ENCODE peak calls at places on chromosome 22, in eight cellular contexts. One of them, this sample, is unnamed.

GRCh38 chr22:44576311-44577260 is 78.6 kb upstream of the RTL6 start:
- DNase-seq in B cell: no peak
- DNase-seq in GM03348: no peak
- DNase-seq in NCI-H69: peak
- DNase-seq in NCI-H774: no peak
- DNase-seq in NCI-H1694 treated with DMSO at 0.1 percent for 48 hours: no peak
- DNase-seq in pulmonary artery endothelial cell: no peak
- DNase-seq in kidney: no peak
- DNase-seq in this sample: no peak

GRCh38 chr22:46614070-46614931 is 5.9 kb upstream of the GRAMD4 start:
- DNase-seq in NCI-H1694 treated with DMSO at 0.1 percent for 48 hours: no peak
- DNase-seq in GM03348: no peak
- DNase-seq in kidney: no peak
- DNase-seq in NCI-H69: no peak
- DNase-seq in pulmonary artery endothelial cell: no peak
- DNase-seq in NCI-H774: no peak
- DNase-seq in B cell: peak
- DNase-seq in this sample: peak

GRCh38 chr22:39898997-39899396 is 1.9 kb upstream of the GRAP2 start:
- DNase-seq in kidney: no peak
- DNase-seq in NCI-H69: no peak
- DNase-seq in B cell: peak
- DNase-seq in NCI-H774: no peak
- DNase-seq in GM03348: no peak
- DNase-seq in pulmonary artery endothelial cell: no peak
- DNase-seq in NCI-H1694 treated with DMSO at 0.1 percent for 48 hours: no peak
- DNase-seq in this sample: no peak

GRCh38 chr22:28942801-28943500 is 59.6 kb downstream of the ZNRF3 start:
- DNase-seq in NCI-H69: peak
- DNase-seq in NCI-H774: no peak
- DNase-seq in NCI-H1694 treated with DMSO at 0.1 percent for 48 hours: no peak
- DNase-seq in pulmonary artery endothelial cell: no peak
- DNase-seq in GM03348: no peak
- DNase-seq in B cell: no peak
- DNase-seq in kidney: no peak
- DNase-seq in this sample: no peak

GRCh38 chr22:44928064-44928463 is 81.7 kb downstream of the PHF21B start:
- DNase-seq in B cell: no peak
- DNase-seq in NCI-H774: no peak
- DNase-seq in NCI-H69: no peak
- DNase-seq in NCI-H1694 treated with DMSO at 0.1 percent for 48 hours: no peak
- DNase-seq in pulmonary artery endothelial cell: no peak
- DNase-seq in kidney: no peak
- DNase-seq in GM03348: no peak
- DNase-seq in this sample: peak

GRCh38 chr22:28438183-28438778 is 241.4 kb downstream of the TTC28 start:
- DNase-seq in NCI-H774: no peak
- DNase-seq in kidney: no peak
- DNase-seq in NCI-H69: peak
- DNase-seq in B cell: no peak
- DNase-seq in NCI-H1694 treated with DMSO at 0.1 percent for 48 hours: no peak
- DNase-seq in GM03348: no peak
- DNase-seq in pulmonary artery endothelial cell: no peak
- DNase-seq in this sample: no peak

GRCh38 chr22:22515890-22516289 is 4.2 kb downstream of the ZNF280A start:
- DNase-seq in pulmonary artery endothelial cell: no peak
- DNase-seq in NCI-H69: no peak
- DNase-seq in NCI-H774: no peak
- DNase-seq in kidney: no peak
- DNase-seq in GM03348: no peak
- DNase-seq in NCI-H1694 treated with DMSO at 0.1 percent for 48 hours: no peak
- DNase-seq in B cell: no peak
- DNase-seq in this sample: no peak

GRCh38 chr22:48952256-48953102 is 875.2 kb downstream of the BRD1 start:
- DNase-seq in B cell: no peak
- DNase-seq in NCI-H1694 treated with DMSO at 0.1 percent for 48 hours: no peak
- DNase-seq in GM03348: no peak
- DNase-seq in NCI-H69: no peak
- DNase-seq in NCI-H774: no peak
- DNase-seq in pulmonary artery endothelial cell: no peak
- DNase-seq in kidney: no peak
- DNase-seq in this sample: no peak

GRCh38 chr22:46070215-46070721 is 80.1 kb upstream of the PPARA start:
- DNase-seq in B cell: no peak
- DNase-seq in NCI-H1694 treated with DMSO at 0.1 percent for 48 hours: peak
- DNase-seq in GM03348: peak
- DNase-seq in kidney: peak
- DNase-seq in NCI-H774: no peak
- DNase-seq in pulmonary artery endothelial cell: no peak
- DNase-seq in NCI-H69: peak
- DNase-seq in this sample: no peak